ENCODE peak calls at places on chromosomes 4 and X, in nine cellular contexts. One of them, this sample, is unnamed.

GRCh38 chr4:704198-704891 is 1.3 kb upstream of the PCGF3 start:
- DNase-seq in left ventricle myocardium inferior: no peak
- DNase-seq in colonic mucosa: no peak
- DNase-seq in breast epithelium: no peak
- DNase-seq in spleen: peak; percentile 89
- DNase-seq in stomach: no peak
- DNase-seq in HFFc6: no peak
- DNase-seq in GM13976: no peak
- DNase-seq in brain microvascular endothelial cell: no peak
- DNase-seq in this sample: no peak

GRCh38 chrX:20144491-20144890 is 2.9 kb upstream of the EIF1AX start:
- DNase-seq in left ventricle myocardium inferior: no peak
- DNase-seq in colonic mucosa: no peak
- DNase-seq in breast epithelium: no peak
- DNase-seq in spleen: no peak
- DNase-seq in stomach: no peak
- DNase-seq in HFFc6: peak; percentile 28
- DNase-seq in GM13976: no peak
- DNase-seq in brain microvascular endothelial cell: peak; percentile 31
- DNase-seq in this sample: peak; percentile 76

GRCh38 chr4:74545488-74545887 is 100.6 kb downstream of the AREG start:
- DNase-seq in left ventricle myocardium inferior: no peak
- DNase-seq in colonic mucosa: peak; percentile 24
- DNase-seq in breast epithelium: peak; percentile 24
- DNase-seq in spleen: no peak
- DNase-seq in stomach: peak; percentile 26
- DNase-seq in HFFc6: no peak
- DNase-seq in GM13976: no peak
- DNase-seq in brain microvascular endothelial cell: no peak
- DNase-seq in this sample: no peak

GRCh38 chr4:187236491-187236890 is 512.8 kb upstream of the FAT1 start:
- DNase-seq in left ventricle myocardium inferior: no peak
- DNase-seq in colonic mucosa: no peak
- DNase-seq in breast epithelium: no peak
- DNase-seq in spleen: no peak
- DNase-seq in stomach: no peak
- DNase-seq in HFFc6: peak; percentile 78
- DNase-seq in GM13976: no peak
- DNase-seq in brain microvascular endothelial cell: peak; percentile 61
- DNase-seq in this sample: peak; percentile 92

GRCh38 chr4:84803720-84804119 is 162.8 kb downstream of the WDFY3 start:
- DNase-seq in left ventricle myocardium inferior: no peak
- DNase-seq in colonic mucosa: no peak
- DNase-seq in breast epithelium: no peak
- DNase-seq in spleen: no peak
- DNase-seq in stomach: no peak
- DNase-seq in HFFc6: peak; percentile 8
- DNase-seq in GM13976: no peak
- DNase-seq in brain microvascular endothelial cell: no peak
- DNase-seq in this sample: no peak

GRCh38 chrX:153922286-153922573 is 3.8 kb downstream of the ARHGAP4 start:
- DNase-seq in left ventricle myocardium inferior: no peak
- DNase-seq in colonic mucosa: no peak
- DNase-seq in breast epithelium: no peak
- DNase-seq in spleen: no peak
- DNase-seq in stomach: no peak
- DNase-seq in HFFc6: no peak
- DNase-seq in GM13976: no peak
- DNase-seq in brain microvascular endothelial cell: no peak
- DNase-seq in this sample: no peak

GRCh38 chrX:41449615-41450014 is 2.5 kb downstream of the NYX start:
- DNase-seq in left ventricle myocardium inferior: no peak
- DNase-seq in colonic mucosa: no peak
- DNase-seq in breast epithelium: no peak
- DNase-seq in spleen: no peak
- DNase-seq in stomach: no peak
- DNase-seq in HFFc6: peak; percentile 20
- DNase-seq in GM13976: no peak
- DNase-seq in brain microvascular endothelial cell: no peak
- DNase-seq in this sample: no peak

GRCh38 chr4:103076777-103077347 is 301 bp upstream of the SLC9B2 start:
- DNase-seq in left ventricle myocardium inferior: no peak
- DNase-seq in colonic mucosa: no peak
- DNase-seq in breast epithelium: no peak
- DNase-seq in spleen: no peak
- DNase-seq in stomach: no peak
- DNase-seq in HFFc6: no peak
- DNase-seq in GM13976: no peak
- DNase-seq in brain microvascular endothelial cell: no peak
- DNase-seq in this sample: no peak

GRCh38 chrX:119686087-119686639 is 6.8 kb downstream of the SEPTIN6 start:
- DNase-seq in left ventricle myocardium inferior: no peak
- DNase-seq in colonic mucosa: no peak
- DNase-seq in breast epithelium: no peak
- DNase-seq in spleen: peak; percentile 79
- DNase-seq in stomach: no peak
- DNase-seq in HFFc6: no peak
- DNase-seq in GM13976: no peak
- DNase-seq in brain microvascular endothelial cell: no peak
- DNase-seq in this sample: no peak

GRCh38 chrX:48749182-48749581 is 12.4 kb upstream of the GLOD5 start:
- DNase-seq in left ventricle myocardium inferior: no peak
- DNase-seq in colonic mucosa: no peak
- DNase-seq in breast epithelium: no peak
- DNase-seq in spleen: no peak
- DNase-seq in stomach: no peak
- DNase-seq in HFFc6: no peak
- DNase-seq in GM13976: no peak
- DNase-seq in brain microvascular endothelial cell: no peak
- DNase-seq in this sample: no peak

GRCh38 chr4:4667643-4668081 is 125.8 kb upstream of the STX18 start:
- DNase-seq in left ventricle myocardium inferior: no peak
- DNase-seq in colonic mucosa: no peak
- DNase-seq in breast epithelium: no peak
- DNase-seq in spleen: no peak
- DNase-seq in stomach: no peak
- DNase-seq in HFFc6: no peak
- DNase-seq in GM13976: no peak
- DNase-seq in brain microvascular endothelial cell: no peak
- DNase-seq in this sample: no peak

GRCh38 chr4:128630881-128631280 is 178.6 kb upstream of the JADE1 start:
- DNase-seq in left ventricle myocardium inferior: no peak
- DNase-seq in colonic mucosa: no peak
- DNase-seq in breast epithelium: no peak
- DNase-seq in spleen: no peak
- DNase-seq in stomach: no peak
- DNase-seq in HFFc6: no peak
- DNase-seq in GM13976: no peak
- DNase-seq in brain microvascular endothelial cell: no peak
- DNase-seq in this sample: no peak

GRCh38 chr4:3461515-3462291 is 1.4 kb upstream of the DOK7 start:
- DNase-seq in left ventricle myocardium inferior: peak; percentile 83
- DNase-seq in colonic mucosa: peak; percentile 70
- DNase-seq in breast epithelium: peak; percentile 89
- DNase-seq in spleen: peak; percentile 73
- DNase-seq in stomach: peak; percentile 96
- DNase-seq in HFFc6: no peak
- DNase-seq in GM13976: no peak
- DNase-seq in brain microvascular endothelial cell: no peak
- DNase-seq in this sample: no peak

GRCh38 chr4:53205970-53206369 is 159.9 kb downstream of the SCFD2 start:
- DNase-seq in left ventricle myocardium inferior: no peak
- DNase-seq in colonic mucosa: no peak
- DNase-seq in breast epithelium: no peak
- DNase-seq in spleen: no peak
- DNase-seq in stomach: no peak
- DNase-seq in HFFc6: peak; percentile 20
- DNase-seq in GM13976: no peak
- DNase-seq in brain microvascular endothelial cell: no peak
- DNase-seq in this sample: no peak

GRCh38 chr4:70721747-70722146 is at the start of gene RUFY3:
- DNase-seq in left ventricle myocardium inferior: no peak
- DNase-seq in colonic mucosa: no peak
- DNase-seq in breast epithelium: no peak
- DNase-seq in spleen: no peak
- DNase-seq in stomach: no peak
- DNase-seq in HFFc6: peak; percentile 97
- DNase-seq in GM13976: no peak
- DNase-seq in brain microvascular endothelial cell: peak; percentile 87
- DNase-seq in this sample: peak; percentile 78

DNA sequence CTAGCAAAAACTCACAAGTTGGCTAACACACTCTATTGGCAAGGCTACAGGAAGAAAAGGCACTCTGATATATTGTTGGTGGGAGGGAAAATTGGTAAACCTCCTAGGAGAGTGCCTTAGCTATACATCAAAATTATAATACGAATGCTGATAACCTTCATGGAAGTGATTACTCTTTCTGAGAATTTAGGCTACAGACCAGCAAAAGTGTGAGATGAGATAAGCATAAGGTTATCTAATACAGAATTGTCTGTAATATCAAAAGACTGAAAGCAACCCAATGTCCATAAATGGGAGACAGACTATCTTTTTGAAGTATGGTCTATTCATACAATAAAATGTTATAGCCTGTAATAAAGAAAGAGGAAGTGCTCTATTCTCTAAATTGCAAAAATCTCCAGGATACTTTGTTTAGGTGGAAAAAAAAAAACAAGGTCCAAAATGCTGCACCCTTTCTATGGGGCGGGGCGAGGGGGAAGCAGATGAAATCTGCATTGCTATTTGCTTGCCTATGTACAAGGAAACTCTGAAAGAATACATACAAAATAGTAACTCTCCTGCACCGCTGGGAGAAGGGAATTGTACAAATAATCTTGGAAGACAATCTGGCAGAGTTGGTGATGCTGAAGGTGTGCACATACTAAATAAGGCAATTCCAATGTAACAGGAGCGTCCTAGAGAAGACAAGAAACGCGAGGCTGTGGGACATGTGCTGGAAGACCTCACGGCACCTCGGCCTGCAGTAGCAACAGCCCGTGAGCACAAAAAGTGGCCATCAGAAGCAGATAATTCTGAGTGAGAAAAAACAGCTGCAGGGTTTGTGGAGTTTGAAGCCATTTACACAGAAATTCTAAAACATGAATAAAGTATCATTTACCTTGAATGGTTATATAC is 109.7 kb downstream of the AFAP1 start:
- DNase-seq in left ventricle myocardium inferior: no peak
- DNase-seq in colonic mucosa: peak; percentile 66
- DNase-seq in breast epithelium: no peak
- DNase-seq in spleen: no peak
- DNase-seq in stomach: no peak
- DNase-seq in HFFc6: no peak
- DNase-seq in GM13976: no peak
- DNase-seq in brain microvascular endothelial cell: no peak
- DNase-seq in this sample: no peak
- TF ChIP-seq CTCF in left ventricle myocardium inferior: no peak
- TF ChIP-seq CTCF in colonic mucosa: no peak
- TF ChIP-seq CTCF in breast epithelium: no peak
- TF ChIP-seq CTCF in spleen: no peak
- TF ChIP-seq CTCF in stomach: no peak
- TF ChIP-seq CTCF in HFFc6: no peak
- TF ChIP-seq CTCF in GM13976: no peak
- TF ChIP-seq CTCF in brain microvascular endothelial cell: no peak
- TF ChIP-seq CTCF in this sample: no peak

DNA sequence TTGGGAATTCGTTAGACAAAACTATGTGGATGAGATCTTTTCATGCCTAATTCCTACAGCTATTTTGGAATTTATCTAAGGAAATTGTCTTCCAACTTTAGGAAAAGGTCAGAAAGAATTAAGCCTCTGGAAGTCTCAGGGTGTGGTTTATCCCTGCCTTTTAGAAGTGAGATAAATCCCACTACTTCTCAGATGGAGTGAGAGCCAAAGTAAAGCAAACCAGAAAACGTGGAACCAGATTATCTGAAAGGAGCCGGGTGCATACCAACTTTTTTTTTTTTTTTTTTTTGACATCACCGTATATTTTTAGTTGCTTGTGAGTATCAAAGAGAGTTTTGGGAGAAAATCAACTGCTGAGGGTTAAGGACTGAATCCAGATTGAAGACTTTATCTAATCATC is 79.5 kb downstream of the VCX2 start:
- DNase-seq in left ventricle myocardium inferior: no peak
- DNase-seq in colonic mucosa: no peak
- DNase-seq in breast epithelium: no peak
- DNase-seq in spleen: no peak
- DNase-seq in stomach: no peak
- DNase-seq in HFFc6: no peak
- DNase-seq in GM13976: no peak
- DNase-seq in brain microvascular endothelial cell: no peak
- DNase-seq in this sample: no peak
- TF ChIP-seq CTCF in left ventricle myocardium inferior: no peak
- TF ChIP-seq CTCF in colonic mucosa: no peak
- TF ChIP-seq CTCF in breast epithelium: no peak
- TF ChIP-seq CTCF in spleen: no peak
- TF ChIP-seq CTCF in stomach: no peak
- TF ChIP-seq CTCF in HFFc6: no peak
- TF ChIP-seq CTCF in GM13976: no peak
- TF ChIP-seq CTCF in brain microvascular endothelial cell: no peak
- TF ChIP-seq CTCF in this sample: no peak

GRCh38 chr4:117164338-117164737 is 79.0 kb upstream of the TRAM1L1 start:
- DNase-seq in left ventricle myocardium inferior: no peak
- DNase-seq in colonic mucosa: no peak
- DNase-seq in breast epithelium: no peak
- DNase-seq in spleen: no peak
- DNase-seq in stomach: no peak
- DNase-seq in HFFc6: no peak
- DNase-seq in GM13976: peak; percentile 12
- DNase-seq in brain microvascular endothelial cell: no peak
- DNase-seq in this sample: no peak
- TF ChIP-seq CTCF in left ventricle myocardium inferior: no peak
- TF ChIP-seq CTCF in colonic mucosa: no peak
- TF ChIP-seq CTCF in breast epithelium: no peak
- TF ChIP-seq CTCF in spleen: no peak
- TF ChIP-seq CTCF in stomach: no peak
- TF ChIP-seq CTCF in HFFc6: no peak
- TF ChIP-seq CTCF in GM13976: no peak
- TF ChIP-seq CTCF in brain microvascular endothelial cell: no peak
- TF ChIP-seq CTCF in this sample: no peak

GRCh38 chr4:64399313-64400109 is 9.7 kb downstream of the TECRL start:
- DNase-seq in left ventricle myocardium inferior: no peak
- DNase-seq in colonic mucosa: no peak
- DNase-seq in breast epithelium: no peak
- DNase-seq in spleen: no peak
- DNase-seq in stomach: no peak
- DNase-seq in HFFc6: no peak
- DNase-seq in GM13976: no peak
- DNase-seq in brain microvascular endothelial cell: no peak
- DNase-seq in this sample: no peak
- TF ChIP-seq CTCF in left ventricle myocardium inferior: no peak
- TF ChIP-seq CTCF in colonic mucosa: no peak
- TF ChIP-seq CTCF in breast epithelium: no peak
- TF ChIP-seq CTCF in spleen: no peak
- TF ChIP-seq CTCF in stomach: no peak
- TF ChIP-seq CTCF in HFFc6: no peak
- TF ChIP-seq CTCF in GM13976: no peak
- TF ChIP-seq CTCF in brain microvascular endothelial cell: no peak
- TF ChIP-seq CTCF in this sample: no peak